ENCODE peak calls at places on chromosomes 16 and 17, in seven cellular contexts. A is spleen, S is GM23248, Z is head of caudate nucleus, G is choroid plexus epithelial cell, R is SW480, X is T-helper 2 cell. Q is an unnamed sample.

GRCh38 chr17:80123791-80124190 is 22.4 kb downstream of the GAA start:
- DNase-seq in S (peak; percentile 64), X (no peak), R (no peak), A (no peak), Z (no peak), G (no peak), Q (peak; percentile 21)

GRCh38 chr16:24776486-24777220 is 47.2 kb downstream of the TNRC6A start:
- DNase-seq in X (no peak), Z (no peak), G (peak; percentile 41), A (no peak), R (no peak), S (peak; percentile 83), Q (peak; percentile 57)

GRCh38 chr16:188674-189073 is 8.4 kb downstream of the HBQ1 start:
- DNase-seq in R (no peak), A (no peak), G (no peak), X (no peak), S (no peak), Z (no peak), Q (no peak)

GRCh38 chr17:37488009-37488604 is 1.6 kb upstream of the DUSP14 start:
- DNase-seq in Z (no peak), S (peak; percentile 96), R (peak; percentile 83), G (peak; percentile 98), X (no peak), A (no peak), Q (peak; percentile 98)

GRCh38 chr17:40333781-40334453 is 24.9 kb downstream of the RARA start:
- DNase-seq in R (no peak), A (no peak), X (no peak), S (no peak), G (no peak), Z (no peak), Q (no peak)

GRCh38 chr17:75749545-75750389 is 15.2 kb downstream of the GALK1 start:
- DNase-seq in S (peak; percentile 89), Z (peak; percentile 92), X (peak; percentile 82), R (peak; percentile 39), A (peak; percentile 97), G (peak; percentile 77), Q (peak; percentile 58)

GRCh38 chr17:82838386-82839063 is 1.3 kb downstream of the ZNF750 start:
- DNase-seq in G (peak; percentile 16), S (peak; percentile 8), R (peak; percentile 60), A (peak; percentile 72), X (no peak), Z (no peak), Q (peak; percentile 16)

GRCh38 chr16:80274576-80275191 is 266.1 kb upstream of the DYNLRB2 start:
- DNase-seq in G (peak; percentile 78), R (peak; percentile 55), A (no peak), Z (no peak), S (peak; percentile 90), X (no peak), Q (peak; percentile 80)

GRCh38 chr16:87945351-87946042 is 5.7 kb upstream of the BANP start:
- DNase-seq in A (peak; percentile 87), R (no peak), G (peak; percentile 86), S (peak; percentile 58), X (no peak), Z (peak; percentile 75), Q (peak; percentile 85)

GRCh38 chr17:49483588-49484509 is 11.2 kb upstream of the NGFR start:
- DNase-seq in Z (no peak), S (no peak), G (no peak), R (no peak), X (no peak), A (no peak), Q (no peak)

GRCh38 chr16:65842067-65842466 is 524.4 kb upstream of the CDH5 start:
- DNase-seq in G (no peak), X (no peak), S (peak; percentile 3), R (no peak), Z (no peak), A (no peak), Q (peak; percentile 4)

GRCh38 chr17:411416-412120 is 59.0 kb upstream of the RPH3AL start:
- DNase-seq in G (no peak), R (no peak), A (peak; percentile 80), X (no peak), S (peak; percentile 12), Z (no peak), Q (no peak)

GRCh38 chr17:17886253-17886652 is 49.5 kb upstream of the SREBF1 start:
- DNase-seq in A (no peak), R (no peak), S (no peak), X (no peak), Z (no peak), G (no peak), Q (no peak)

GRCh38 chr17:36074365-36074764 is 10.3 kb downstream of the CCL18 start:
- DNase-seq in A (no peak), Z (no peak), G (no peak), X (no peak), S (no peak), R (no peak), Q (no peak)

GRCh38 chr17:58308985-58309917 is 19.3 kb downstream of the TSPOAP1 start:
- DNase-seq in R (no peak), X (no peak), G (no peak), A (no peak), Z (no peak), S (no peak), Q (no peak)

GRCh38 chr16:47310792-47311211 is 150.1 kb downstream of the ITFG1 start:
- DNase-seq in G (no peak), X (no peak), S (no peak), R (no peak), Z (no peak), A (no peak), Q (no peak)

GRCh38 chr16:1537763-1538289 is 4.4 kb downstream of the TMEM204 start:
- DNase-seq in X (no peak), R (no peak), Z (no peak), S (no peak), G (no peak), A (no peak), Q (no peak)

GRCh38 chr16:47970291-47970931 is 185.4 kb downstream of the ABCC12 start:
- DNase-seq in R (peak; percentile 47), S (peak; percentile 53), A (no peak), Z (no peak), X (no peak), G (peak; percentile 69), Q (peak; percentile 47)

GRCh38 chr17:72123496-72123963 is 2.7 kb downstream of the SOX9 start:
- DNase-seq in S (no peak), Z (no peak), G (no peak), R (no peak), X (no peak), A (no peak), Q (no peak)

GRCh38 chr16:85735225-85735722 is 15.6 kb downstream of the C16orf74 start:
- DNase-seq in X (no peak), A (peak; percentile 89), Z (no peak), G (no peak), R (no peak), S (no peak), Q (no peak)